ENCODE peak calls at places on chromosomes 6 and 20, in ten cellular contexts. One of them, this sample, is unnamed.
A peak's percentile ranks its signal among the peaks of the same experiment; 100 is the strongest.

GRCh38 chr20:17614812-17615644 is 45.2 kb downstream of the DSTN start:
- DNase-seq in breast epithelium: peak; percentile 16
- DNase-seq in tibial nerve: no peak
- DNase-seq in psoas muscle: peak; percentile 60
- DNase-seq in lower leg skin: peak; percentile 25
- DNase-seq in fibroblast of pulmonary artery: no peak
- DNase-seq in CD4-positive, CD25-positive, alpha-beta regulatory T cell: no peak
- DNase-seq in ovary: peak; percentile 21
- DNase-seq in effector memory CD4-positive, alpha-beta T cell: no peak
- DNase-seq in brain microvascular endothelial cell: no peak
- DNase-seq in this sample: no peak

GRCh38 chr20:44522841-44523240 is 971 bp upstream of the SERINC3 start:
- DNase-seq in breast epithelium: no peak
- DNase-seq in tibial nerve: no peak
- DNase-seq in psoas muscle: no peak
- DNase-seq in lower leg skin: no peak
- DNase-seq in fibroblast of pulmonary artery: no peak
- DNase-seq in CD4-positive, CD25-positive, alpha-beta regulatory T cell: no peak
- DNase-seq in ovary: no peak
- DNase-seq in effector memory CD4-positive, alpha-beta T cell: no peak
- DNase-seq in brain microvascular endothelial cell: no peak
- DNase-seq in this sample: no peak

GRCh38 chr20:48797275-48797825 is 30.4 kb downstream of the PREX1 start:
- DNase-seq in breast epithelium: no peak
- DNase-seq in tibial nerve: no peak
- DNase-seq in psoas muscle: no peak
- DNase-seq in lower leg skin: peak; percentile 46
- DNase-seq in fibroblast of pulmonary artery: no peak
- DNase-seq in CD4-positive, CD25-positive, alpha-beta regulatory T cell: no peak
- DNase-seq in ovary: no peak
- DNase-seq in effector memory CD4-positive, alpha-beta T cell: no peak
- DNase-seq in brain microvascular endothelial cell: no peak
- DNase-seq in this sample: no peak

GRCh38 chr20:610130-611046 is at the start of gene TCF15:
- DNase-seq in breast epithelium: no peak
- DNase-seq in tibial nerve: no peak
- DNase-seq in psoas muscle: peak; percentile 73
- DNase-seq in lower leg skin: no peak
- DNase-seq in fibroblast of pulmonary artery: peak; percentile 11
- DNase-seq in CD4-positive, CD25-positive, alpha-beta regulatory T cell: peak; percentile 14
- DNase-seq in ovary: no peak
- DNase-seq in effector memory CD4-positive, alpha-beta T cell: no peak
- DNase-seq in brain microvascular endothelial cell: peak; percentile 4
- DNase-seq in this sample: no peak

GRCh38 chr6:146028250-146028789 is 542 bp upstream of the GRM1 start:
- DNase-seq in breast epithelium: no peak
- DNase-seq in tibial nerve: no peak
- DNase-seq in psoas muscle: peak; percentile 68
- DNase-seq in lower leg skin: no peak
- DNase-seq in fibroblast of pulmonary artery: peak; percentile 67
- DNase-seq in CD4-positive, CD25-positive, alpha-beta regulatory T cell: peak; percentile 28
- DNase-seq in ovary: peak; percentile 25
- DNase-seq in effector memory CD4-positive, alpha-beta T cell: no peak
- DNase-seq in brain microvascular endothelial cell: peak; percentile 24
- DNase-seq in this sample: no peak

GRCh38 chr6:142885182-142885867 is 59.7 kb downstream of the HIVEP2 start:
- DNase-seq in breast epithelium: peak; percentile 26
- DNase-seq in tibial nerve: no peak
- DNase-seq in psoas muscle: no peak
- DNase-seq in lower leg skin: no peak
- DNase-seq in fibroblast of pulmonary artery: peak; percentile 99
- DNase-seq in CD4-positive, CD25-positive, alpha-beta regulatory T cell: peak; percentile 80
- DNase-seq in ovary: peak; percentile 58
- DNase-seq in effector memory CD4-positive, alpha-beta T cell: peak; percentile 59
- DNase-seq in brain microvascular endothelial cell: peak; percentile 99
- DNase-seq in this sample: peak; percentile 73

GRCh38 chr6:38077488-38078015 is 258.0 kb downstream of the ZFAND3 start:
- DNase-seq in breast epithelium: no peak
- DNase-seq in tibial nerve: no peak
- DNase-seq in psoas muscle: no peak
- DNase-seq in lower leg skin: no peak
- DNase-seq in fibroblast of pulmonary artery: no peak
- DNase-seq in CD4-positive, CD25-positive, alpha-beta regulatory T cell: no peak
- DNase-seq in ovary: no peak
- DNase-seq in effector memory CD4-positive, alpha-beta T cell: no peak
- DNase-seq in brain microvascular endothelial cell: no peak
- DNase-seq in this sample: no peak

GRCh38 chr6:166167258-166167731 is 356 bp downstream of the TBXT start:
- DNase-seq in breast epithelium: no peak
- DNase-seq in tibial nerve: no peak
- DNase-seq in psoas muscle: no peak
- DNase-seq in lower leg skin: no peak
- DNase-seq in fibroblast of pulmonary artery: no peak
- DNase-seq in CD4-positive, CD25-positive, alpha-beta regulatory T cell: no peak
- DNase-seq in ovary: no peak
- DNase-seq in effector memory CD4-positive, alpha-beta T cell: no peak
- DNase-seq in brain microvascular endothelial cell: no peak
- DNase-seq in this sample: no peak

GRCh38 chr6:148989585-148989984 is 242.8 kb downstream of the UST start:
- DNase-seq in breast epithelium: no peak
- DNase-seq in tibial nerve: no peak
- DNase-seq in psoas muscle: no peak
- DNase-seq in lower leg skin: no peak
- DNase-seq in fibroblast of pulmonary artery: no peak
- DNase-seq in CD4-positive, CD25-positive, alpha-beta regulatory T cell: no peak
- DNase-seq in ovary: no peak
- DNase-seq in effector memory CD4-positive, alpha-beta T cell: no peak
- DNase-seq in brain microvascular endothelial cell: no peak
- DNase-seq in this sample: no peak

GRCh38 chr6:117448732-117449131 is 23.0 kb upstream of the ROS1 start:
- DNase-seq in breast epithelium: no peak
- DNase-seq in tibial nerve: no peak
- DNase-seq in psoas muscle: no peak
- DNase-seq in lower leg skin: no peak
- DNase-seq in fibroblast of pulmonary artery: peak; percentile 95
- DNase-seq in CD4-positive, CD25-positive, alpha-beta regulatory T cell: no peak
- DNase-seq in ovary: no peak
- DNase-seq in effector memory CD4-positive, alpha-beta T cell: no peak
- DNase-seq in brain microvascular endothelial cell: peak; percentile 89
- DNase-seq in this sample: no peak

GRCh38 chr6:105780146-105780860 is 305.8 kb upstream of the PRDM1 start:
- DNase-seq in breast epithelium: no peak
- DNase-seq in tibial nerve: no peak
- DNase-seq in psoas muscle: no peak
- DNase-seq in lower leg skin: no peak
- DNase-seq in fibroblast of pulmonary artery: no peak
- DNase-seq in CD4-positive, CD25-positive, alpha-beta regulatory T cell: peak; percentile 20
- DNase-seq in ovary: no peak
- DNase-seq in effector memory CD4-positive, alpha-beta T cell: no peak
- DNase-seq in brain microvascular endothelial cell: no peak
- DNase-seq in this sample: no peak

GRCh38 chr6:161417712-161418457 is 144.0 kb upstream of the AGPAT4 start:
- DNase-seq in breast epithelium: no peak
- DNase-seq in tibial nerve: peak; percentile 16
- DNase-seq in psoas muscle: peak; percentile 69
- DNase-seq in lower leg skin: no peak
- DNase-seq in fibroblast of pulmonary artery: peak; percentile 93
- DNase-seq in CD4-positive, CD25-positive, alpha-beta regulatory T cell: no peak
- DNase-seq in ovary: peak; percentile 71
- DNase-seq in effector memory CD4-positive, alpha-beta T cell: no peak
- DNase-seq in brain microvascular endothelial cell: peak; percentile 96
- DNase-seq in this sample: no peak

GRCh38 chr6:141988327-141988726 is 144.4 kb upstream of the GJE1 start:
- DNase-seq in breast epithelium: no peak
- DNase-seq in tibial nerve: no peak
- DNase-seq in psoas muscle: no peak
- DNase-seq in lower leg skin: no peak
- DNase-seq in fibroblast of pulmonary artery: no peak
- DNase-seq in CD4-positive, CD25-positive, alpha-beta regulatory T cell: no peak
- DNase-seq in ovary: no peak
- DNase-seq in effector memory CD4-positive, alpha-beta T cell: no peak
- DNase-seq in brain microvascular endothelial cell: no peak
- DNase-seq in this sample: no peak

GRCh38 chr6:28659250-28659566 is 133.5 kb downstream of the GPX5 start:
- DNase-seq in breast epithelium: no peak
- DNase-seq in tibial nerve: no peak
- DNase-seq in psoas muscle: no peak
- DNase-seq in lower leg skin: no peak
- DNase-seq in fibroblast of pulmonary artery: no peak
- DNase-seq in CD4-positive, CD25-positive, alpha-beta regulatory T cell: no peak
- DNase-seq in ovary: no peak
- DNase-seq in effector memory CD4-positive, alpha-beta T cell: no peak
- DNase-seq in brain microvascular endothelial cell: no peak
- DNase-seq in this sample: no peak

GRCh38 chr6:28657756-28658465 is 132.2 kb downstream of the GPX5 start:
- DNase-seq in breast epithelium: no peak
- DNase-seq in tibial nerve: no peak
- DNase-seq in psoas muscle: peak; percentile 50
- DNase-seq in lower leg skin: no peak
- DNase-seq in fibroblast of pulmonary artery: peak; percentile 80
- DNase-seq in CD4-positive, CD25-positive, alpha-beta regulatory T cell: peak; percentile 54
- DNase-seq in ovary: peak; percentile 54
- DNase-seq in effector memory CD4-positive, alpha-beta T cell: no peak
- DNase-seq in brain microvascular endothelial cell: peak; percentile 53
- DNase-seq in this sample: no peak

GRCh38 chr6:28664870-28665396 is 139.3 kb downstream of the GPX5 start:
- DNase-seq in breast epithelium: no peak
- DNase-seq in tibial nerve: no peak
- DNase-seq in psoas muscle: no peak
- DNase-seq in lower leg skin: no peak
- DNase-seq in fibroblast of pulmonary artery: no peak
- DNase-seq in CD4-positive, CD25-positive, alpha-beta regulatory T cell: no peak
- DNase-seq in ovary: no peak
- DNase-seq in effector memory CD4-positive, alpha-beta T cell: no peak
- DNase-seq in brain microvascular endothelial cell: no peak
- DNase-seq in this sample: no peak

GRCh38 chr6:28658475-28659249 is 133.0 kb downstream of the GPX5 start:
- DNase-seq in breast epithelium: no peak
- DNase-seq in tibial nerve: no peak
- DNase-seq in psoas muscle: no peak
- DNase-seq in lower leg skin: no peak
- DNase-seq in fibroblast of pulmonary artery: no peak
- DNase-seq in CD4-positive, CD25-positive, alpha-beta regulatory T cell: no peak
- DNase-seq in ovary: no peak
- DNase-seq in effector memory CD4-positive, alpha-beta T cell: no peak
- DNase-seq in brain microvascular endothelial cell: no peak
- DNase-seq in this sample: no peak

DNA sequence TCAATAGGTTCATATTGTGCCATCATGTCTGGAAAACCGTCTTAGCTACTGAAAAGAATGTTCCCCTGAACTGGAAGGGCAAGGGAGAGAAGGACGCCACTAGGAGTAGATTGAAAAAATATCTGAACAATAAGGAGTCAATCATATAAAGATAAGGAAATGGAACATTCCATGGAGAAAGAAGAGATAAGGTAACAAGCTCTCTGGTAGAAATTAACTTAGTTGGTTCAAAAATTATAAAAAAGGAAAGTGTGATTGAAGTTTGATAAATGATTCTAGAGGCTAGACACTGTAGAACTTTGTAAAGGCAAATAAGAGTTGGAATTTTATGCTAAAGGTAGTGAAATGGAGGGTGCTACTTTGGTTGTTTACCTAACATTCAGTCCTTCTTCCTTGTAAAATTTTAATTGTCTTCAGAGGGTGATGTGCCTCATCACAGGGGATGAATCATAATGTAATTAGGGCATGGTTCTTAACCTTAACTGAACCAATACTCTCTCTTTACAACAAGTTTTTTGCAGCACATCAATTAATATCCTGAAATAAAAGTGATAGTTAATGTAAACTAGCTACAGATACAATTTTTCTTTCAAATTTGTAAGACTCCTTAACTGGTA is 135.5 kb downstream of the GPX5 start:
- DNase-seq in breast epithelium: no peak
- DNase-seq in tibial nerve: no peak
- DNase-seq in psoas muscle: no peak
- DNase-seq in lower leg skin: no peak
- DNase-seq in fibroblast of pulmonary artery: no peak
- DNase-seq in CD4-positive, CD25-positive, alpha-beta regulatory T cell: no peak
- DNase-seq in ovary: no peak
- DNase-seq in effector memory CD4-positive, alpha-beta T cell: no peak
- DNase-seq in brain microvascular endothelial cell: no peak
- DNase-seq in this sample: no peak
- H3K4me3 ChIP-seq in breast epithelium: no peak overlapping the region
- H3K4me3 ChIP-seq in tibial nerve: no peak overlapping the region
- H3K4me3 ChIP-seq in psoas muscle: no peak overlapping the region
- H3K4me3 ChIP-seq in lower leg skin: no peak overlapping the region
- H3K4me3 ChIP-seq in fibroblast of pulmonary artery: no peak overlapping the region
- H3K4me3 ChIP-seq in CD4-positive, CD25-positive, alpha-beta regulatory T cell: no peak overlapping the region
- H3K4me3 ChIP-seq in ovary: no peak overlapping the region
- H3K4me3 ChIP-seq in effector memory CD4-positive, alpha-beta T cell: no peak overlapping the region
- H3K4me3 ChIP-seq in brain microvascular endothelial cell: no peak overlapping the region
- H3K4me3 ChIP-seq in this sample: no peak overlapping the region

GRCh38 chr6:157203312-157203744 is 120.0 kb downstream of the TMEM242 start:
- DNase-seq in breast epithelium: no peak
- DNase-seq in tibial nerve: no peak
- DNase-seq in psoas muscle: no peak
- DNase-seq in lower leg skin: no peak
- DNase-seq in fibroblast of pulmonary artery: no peak
- DNase-seq in CD4-positive, CD25-positive, alpha-beta regulatory T cell: no peak
- DNase-seq in ovary: no peak
- DNase-seq in effector memory CD4-positive, alpha-beta T cell: no peak
- DNase-seq in brain microvascular endothelial cell: no peak
- DNase-seq in this sample: peak; percentile 75
- H3K4me3 ChIP-seq in breast epithelium: no peak overlapping the region
- H3K4me3 ChIP-seq in tibial nerve: no peak overlapping the region
- H3K4me3 ChIP-seq in psoas muscle: no peak overlapping the region
- H3K4me3 ChIP-seq in lower leg skin: no peak overlapping the region
- H3K4me3 ChIP-seq in fibroblast of pulmonary artery: no peak overlapping the region
- H3K4me3 ChIP-seq in CD4-positive, CD25-positive, alpha-beta regulatory T cell: no peak overlapping the region
- H3K4me3 ChIP-seq in ovary: no peak overlapping the region
- H3K4me3 ChIP-seq in effector memory CD4-positive, alpha-beta T cell: no peak overlapping the region
- H3K4me3 ChIP-seq in brain microvascular endothelial cell: no peak overlapping the region
- H3K4me3 ChIP-seq in this sample: no peak overlapping the region

GRCh38 chr20:37330316-37330715 is 15.6 kb upstream of the SRC start:
- DNase-seq in breast epithelium: no peak
- DNase-seq in tibial nerve: no peak
- DNase-seq in psoas muscle: no peak
- DNase-seq in lower leg skin: no peak
- DNase-seq in fibroblast of pulmonary artery: no peak
- DNase-seq in CD4-positive, CD25-positive, alpha-beta regulatory T cell: no peak
- DNase-seq in ovary: no peak
- DNase-seq in effector memory CD4-positive, alpha-beta T cell: no peak
- DNase-seq in brain microvascular endothelial cell: no peak
- DNase-seq in this sample: no peak
- H3K4me3 ChIP-seq in breast epithelium: no peak overlapping the region
- H3K4me3 ChIP-seq in tibial nerve: no peak overlapping the region
- H3K4me3 ChIP-seq in psoas muscle: no peak overlapping the region
- H3K4me3 ChIP-seq in lower leg skin: no peak overlapping the region
- H3K4me3 ChIP-seq in fibroblast of pulmonary artery: no peak overlapping the region
- H3K4me3 ChIP-seq in CD4-positive, CD25-positive, alpha-beta regulatory T cell: no peak overlapping the region
- H3K4me3 ChIP-seq in ovary: no peak overlapping the region
- H3K4me3 ChIP-seq in effector memory CD4-positive, alpha-beta T cell: no peak overlapping the region
- H3K4me3 ChIP-seq in brain microvascular endothelial cell: no peak overlapping the region
- H3K4me3 ChIP-seq in this sample: no peak overlapping the region

DNA sequence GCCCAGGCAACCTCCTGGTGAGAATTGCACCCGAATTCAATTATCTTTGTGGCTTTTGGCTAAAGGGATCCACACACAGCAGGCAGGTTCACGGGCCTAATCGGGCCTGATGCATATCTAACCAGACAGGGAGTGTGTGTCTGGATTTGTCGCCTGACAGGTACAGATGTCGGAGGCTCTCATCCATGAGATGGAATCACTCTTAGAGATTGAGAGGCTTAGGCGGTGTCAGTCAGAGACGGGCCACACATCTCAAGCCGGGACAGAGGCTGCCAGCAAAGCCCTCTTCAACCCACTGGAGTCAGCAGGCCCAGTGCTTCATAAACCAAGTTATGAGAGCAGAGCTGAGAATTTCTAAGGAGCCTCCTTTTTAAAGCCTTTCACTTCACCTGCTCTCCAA is 247.0 kb downstream of the LRFN2 start:
- DNase-seq in breast epithelium: no peak
- DNase-seq in tibial nerve: no peak
- DNase-seq in psoas muscle: no peak
- DNase-seq in lower leg skin: no peak
- DNase-seq in fibroblast of pulmonary artery: no peak
- DNase-seq in CD4-positive, CD25-positive, alpha-beta regulatory T cell: no peak
- DNase-seq in ovary: no peak
- DNase-seq in effector memory CD4-positive, alpha-beta T cell: no peak
- DNase-seq in brain microvascular endothelial cell: no peak
- DNase-seq in this sample: no peak
- H3K4me3 ChIP-seq in breast epithelium: no peak overlapping the region
- H3K4me3 ChIP-seq in tibial nerve: no peak overlapping the region
- H3K4me3 ChIP-seq in psoas muscle: no peak overlapping the region
- H3K4me3 ChIP-seq in lower leg skin: no peak overlapping the region
- H3K4me3 ChIP-seq in fibroblast of pulmonary artery: no peak overlapping the region
- H3K4me3 ChIP-seq in CD4-positive, CD25-positive, alpha-beta regulatory T cell: no peak overlapping the region
- H3K4me3 ChIP-seq in ovary: no peak overlapping the region
- H3K4me3 ChIP-seq in effector memory CD4-positive, alpha-beta T cell: no peak overlapping the region
- H3K4me3 ChIP-seq in brain microvascular endothelial cell: no peak overlapping the region
- H3K4me3 ChIP-seq in this sample: no peak overlapping the region

This sample was measured in GM12864.